ENCODE peak calls at places on chromosome 4, in nine cellular contexts. W is pancreas; H is Caco-2; K is mesendoderm; P is sigmoid colon; M is GM23338; G is heart left ventricle; O is neuronal stem cell; Z is effector memory CD4-positive, alpha-beta T cell. Y is an unnamed sample.

GRCh38 chr4:137267024-137267423 is 265.3 kb downstream of the PCDH18 start:
- DNase-seq in W (no peak), H (no peak), K (no peak), P (no peak), M (no peak), G (no peak), O (no peak), Z (no peak), Y (no peak)

GRCh38 chr4:3261411-3262207 is 12.7 kb downstream of the MSANTD1 start:
- DNase-seq in W (no peak), H (peak; percentile 21), K (no peak), P (no peak), M (no peak), G (peak; percentile 19), O (no peak), Z (no peak), Y (no peak)

GRCh38 chr4:60683953-60684352 is 516.2 kb upstream of the ADGRL3 start:
- DNase-seq in W (no peak), H (no peak), K (no peak), P (no peak), M (no peak), G (no peak), O (no peak), Z (no peak), Y (no peak)

GRCh38 chr4:142427456-142427855 is 418.6 kb downstream of the INPP4B start:
- DNase-seq in W (no peak), H (no peak), K (peak; percentile 61), P (no peak), M (peak; percentile 78), G (no peak), O (no peak), Z (no peak), Y (no peak)

GRCh38 chr4:119593698-119594097 is 34.9 kb downstream of the PDE5A start:
- DNase-seq in W (no peak), H (no peak), K (peak; percentile 24), P (no peak), M (no peak), G (no peak), O (no peak), Z (no peak), Y (no peak)

GRCh38 chr4:38519671-38520070 is 144.3 kb upstream of the KLF3 start:
- DNase-seq in W (no peak), H (no peak), K (no peak), P (no peak), M (no peak), G (no peak), O (no peak), Z (no peak), Y (no peak)

GRCh38 chr4:3396611-3397010 is 45.2 kb upstream of the HGFAC start:
- DNase-seq in W (no peak), H (no peak), K (no peak), P (no peak), M (no peak), G (no peak), O (no peak), Z (no peak), Y (no peak)

GRCh38 chr4:81314897-81315470 is 100.0 kb upstream of the PRKG2 start:
- DNase-seq in W (no peak), H (no peak), K (no peak), P (no peak), M (no peak), G (no peak), O (no peak), Z (no peak), Y (no peak)

GRCh38 chr4:53592686-53593641 is 1.7 kb upstream of the LNX1 start:
- DNase-seq in W (peak; percentile 82), H (peak; percentile 82), K (peak; percentile 93), P (no peak), M (peak; percentile 93), G (peak; percentile 60), O (no peak), Z (no peak), Y (no peak)

GRCh38 chr4:158327525-158327924 is 117.2 kb downstream of the TMEM144 start:
- DNase-seq in W (peak; percentile 59), H (peak; percentile 72), K (peak; percentile 67), P (no peak), M (peak; percentile 73), G (no peak), O (peak; percentile 9), Z (no peak), Y (no peak)

GRCh38 chr4:37995981-37996770 is 36.0 kb downstream of the PTTG2 start:
- DNase-seq in W (no peak), H (no peak), K (no peak), P (no peak), M (no peak), G (peak; percentile 53), O (no peak), Z (no peak), Y (no peak)

GRCh38 chr4:41060352-41061318 is 153.7 kb downstream of the APBB2 start:
- DNase-seq in W (no peak), H (no peak), K (no peak), P (peak; percentile 89), M (no peak), G (no peak), O (no peak), Z (no peak), Y (no peak)

GRCh38 chr4:1044469-1045192 is 33.2 kb downstream of the FGFRL1 start:
- DNase-seq in W (peak; percentile 2), H (peak; percentile 25), K (no peak), P (peak; percentile 64), M (no peak), G (peak; percentile 29), O (no peak), Z (no peak), Y (peak; percentile 22)
- H3K4me1 ChIP-seq in W (peaks cover 15% of the 10 kb centered on the region), H (peaks cover 33% of the 10 kb centered on the region), K (peaks cover 5% of the 10 kb centered on the region), P (peaks cover 45% of the 10 kb centered on the region), M (no peaks in the 10 kb centered on the region), G (peaks cover 5% of the 10 kb centered on the region), O (peaks cover 54% of the 10 kb centered on the region), Z (no peaks in the 10 kb centered on the region), Y (no peaks in the 10 kb centered on the region)

GRCh38 chr4:102809190-102809589 is 18.2 kb downstream of the UBE2D3 start:
- DNase-seq in W (no peak), H (no peak), K (no peak), P (no peak), M (no peak), G (no peak), O (no peak), Z (no peak), Y (no peak)
- H3K4me1 ChIP-seq in W (peaks cover 6% of the 10 kb centered on the region), H (no peaks in the 10 kb centered on the region), K (no peaks in the 10 kb centered on the region), P (peaks cover 48% of the 10 kb centered on the region), M (peaks cover 7% of the 10 kb centered on the region), G (peaks cover 29% of the 10 kb centered on the region), O (no peaks in the 10 kb centered on the region), Z (peaks cover 30% of the 10 kb centered on the region), Y (peaks cover 89% of the 10 kb centered on the region)

GRCh38 chr4:7647932-7648812 is 213.4 kb upstream of the PSAPL1 start:
- DNase-seq in W (no peak), H (no peak), K (peak; percentile 69), P (peak; percentile 70), M (no peak), G (peak; percentile 52), O (no peak), Z (no peak), Y (no peak)
- H3K4me1 ChIP-seq in W (no peaks in the 10 kb centered on the region), H (peaks cover 11% of the 10 kb centered on the region), K (no peaks in the 10 kb centered on the region), P (peaks cover 8% of the 10 kb centered on the region), M (peaks cover 4% of the 10 kb centered on the region), G (no peaks in the 10 kb centered on the region), O (peaks cover 13% of the 10 kb centered on the region), Z (peaks cover 14% of the 10 kb centered on the region), Y (peaks cover 39% of the 10 kb centered on the region)

DNA sequence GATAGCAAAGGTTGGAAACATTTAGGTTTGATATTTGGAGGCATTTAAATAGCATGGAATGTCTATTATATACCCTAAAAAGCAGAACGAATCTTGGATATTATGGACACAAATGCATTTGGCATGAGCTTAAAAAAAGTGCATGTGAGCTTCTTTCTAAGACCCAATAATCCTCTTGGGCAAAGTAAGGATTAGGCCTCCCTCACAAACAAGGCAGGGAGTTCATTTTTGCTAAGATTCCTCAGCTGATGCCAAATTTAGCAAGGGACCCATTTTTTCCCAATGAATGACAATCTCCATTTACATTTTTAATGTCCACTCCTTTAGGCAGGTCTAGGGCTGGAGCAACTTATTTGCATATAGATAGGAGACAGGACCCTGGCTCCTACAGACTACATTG is 199.8 kb downstream of the SOWAHB start:
- DNase-seq in W (no peak), H (no peak), K (no peak), P (no peak), M (no peak), G (no peak), O (no peak), Z (no peak), Y (no peak)
- H3K4me1 ChIP-seq in W (peaks cover 3% of the 10 kb centered on the region), H (peaks cover 35% of the 10 kb centered on the region), K (peaks cover 16% of the 10 kb centered on the region), P (peaks cover 37% of the 10 kb centered on the region), M (peaks cover 78% of the 10 kb centered on the region), G (no peaks in the 10 kb centered on the region), O (peaks cover 34% of the 10 kb centered on the region), Z (no peaks in the 10 kb centered on the region), Y (no peaks in the 10 kb centered on the region)

GRCh38 chr4:54945838-54946237 is 179.6 kb downstream of the KDR start:
- DNase-seq in W (no peak), H (no peak), K (no peak), P (no peak), M (no peak), G (no peak), O (no peak), Z (no peak), Y (no peak)

GRCh38 chr4:54942735-54943134 is 182.7 kb downstream of the KDR start:
- DNase-seq in W (no peak), H (no peak), K (no peak), P (no peak), M (no peak), G (no peak), O (no peak), Z (no peak), Y (peak; percentile 86)

GRCh38 chr4:54941994-54942552 is 183.3 kb downstream of the KDR start:
- DNase-seq in W (no peak), H (no peak), K (no peak), P (no peak), M (no peak), G (no peak), O (no peak), Z (no peak), Y (peak; percentile 68)

GRCh38 chr4:54937501-54937900 is 187.9 kb downstream of the KDR start:
- DNase-seq in W (no peak), H (no peak), K (no peak), P (no peak), M (no peak), G (no peak), O (no peak), Z (no peak), Y (no peak)

DNA sequence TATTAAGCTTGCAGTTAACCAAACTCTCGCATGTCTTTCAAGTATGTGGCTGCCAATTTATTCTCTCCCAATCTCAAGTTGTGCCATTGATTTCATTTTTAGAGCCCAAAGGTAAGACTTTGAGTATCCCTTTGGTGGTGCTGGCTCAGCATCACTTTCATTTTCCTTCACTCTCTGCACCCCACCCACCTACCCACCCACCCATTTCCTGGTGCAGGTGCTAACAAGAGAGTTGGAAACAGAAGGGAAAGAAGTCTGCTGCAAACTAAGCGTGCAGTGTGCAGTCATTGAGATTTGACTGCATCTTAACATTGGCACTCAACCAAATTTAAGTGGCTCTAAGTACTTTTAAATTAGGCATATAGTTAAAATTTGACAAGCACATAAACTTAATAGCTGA is 184.4 kb downstream of the KDR start:
- DNase-seq in W (no peak), H (no peak), K (no peak), P (no peak), M (no peak), G (no peak), O (no peak), Z (no peak), Y (peak; percentile 45)
- H3K4me1 ChIP-seq in W (no peaks in the 10 kb centered on the region), H (no peaks in the 10 kb centered on the region), K (no peaks in the 10 kb centered on the region), P (no peaks in the 10 kb centered on the region), M (no peaks in the 10 kb centered on the region), G (no peaks in the 10 kb centered on the region), O (no peaks in the 10 kb centered on the region), Z (no peaks in the 10 kb centered on the region), Y (peaks cover 28% of the 10 kb centered on the region)

Y was measured in CD4-positive, alpha-beta memory T cell.